ENCODE peak calls at places on chromosomes 11 and 22, in ten cellular contexts. One of them, this sample, is unnamed.

GRCh38 chr11:61828629-61829407 is 718 bp downstream of the FADS2 start:
- DNase-seq in sigmoid colon: peak
- DNase-seq in left ventricle myocardium superior: peak
- DNase-seq in thoracic aorta: no peak
- DNase-seq in stimulated activated CD4-positive, alpha-beta T cell treated with anti-CD3 and anti-CD28 coated beads, Interleukin-2, amount 100 ng/mL, for 48 hours: peak
- DNase-seq in aorta: peak
- DNase-seq in NCI-H460: no peak
- DNase-seq in K562: no peak
- DNase-seq in activated T-helper 1 cell treated with anti-CD3 and anti-CD28 coated beads, Interleukin-12 subunit alpha, Interleukin-12 subunit beta, Interleukin-2, Interleukin-4 antibody, amounts not matched to agents 30 ng/mL and 10 ng/mL and 1 ng/mL, durations not matched to agents 14 hours and 24 hours and 36 hours: peak
- DNase-seq in body of pancreas: peak
- DNase-seq in this sample: peak

GRCh38 chr22:49969751-49970527 is 9.4 kb downstream of the PIM3 start:
- DNase-seq in sigmoid colon: peak
- DNase-seq in left ventricle myocardium superior: peak
- DNase-seq in thoracic aorta: peak
- DNase-seq in stimulated activated CD4-positive, alpha-beta T cell treated with anti-CD3 and anti-CD28 coated beads, Interleukin-2, amount 100 ng/mL, for 48 hours: no peak
- DNase-seq in aorta: peak
- DNase-seq in NCI-H460: no peak
- DNase-seq in K562: no peak
- DNase-seq in activated T-helper 1 cell treated with anti-CD3 and anti-CD28 coated beads, Interleukin-12 subunit alpha, Interleukin-12 subunit beta, Interleukin-2, Interleukin-4 antibody, amounts not matched to agents 30 ng/mL and 10 ng/mL and 1 ng/mL, durations not matched to agents 14 hours and 24 hours and 36 hours: no peak
- DNase-seq in body of pancreas: peak
- DNase-seq in this sample: no peak

GRCh38 chr22:44182591-44183588 is 2.2 kb downstream of the PARVG start:
- DNase-seq in sigmoid colon: peak
- DNase-seq in left ventricle myocardium superior: peak
- DNase-seq in thoracic aorta: no peak
- DNase-seq in stimulated activated CD4-positive, alpha-beta T cell treated with anti-CD3 and anti-CD28 coated beads, Interleukin-2, amount 100 ng/mL, for 48 hours: peak
- DNase-seq in aorta: no peak
- DNase-seq in NCI-H460: no peak
- DNase-seq in K562: no peak
- DNase-seq in activated T-helper 1 cell treated with anti-CD3 and anti-CD28 coated beads, Interleukin-12 subunit alpha, Interleukin-12 subunit beta, Interleukin-2, Interleukin-4 antibody, amounts not matched to agents 30 ng/mL and 10 ng/mL and 1 ng/mL, durations not matched to agents 14 hours and 24 hours and 36 hours: peak
- DNase-seq in body of pancreas: no peak
- DNase-seq in this sample: no peak

GRCh38 chr11:18013790-18014507 is 1.1 kb upstream of the SERGEF start:
- DNase-seq in sigmoid colon: no peak
- DNase-seq in left ventricle myocardium superior: no peak
- DNase-seq in thoracic aorta: no peak
- DNase-seq in stimulated activated CD4-positive, alpha-beta T cell treated with anti-CD3 and anti-CD28 coated beads, Interleukin-2, amount 100 ng/mL, for 48 hours: no peak
- DNase-seq in aorta: no peak
- DNase-seq in NCI-H460: no peak
- DNase-seq in K562: no peak
- DNase-seq in activated T-helper 1 cell treated with anti-CD3 and anti-CD28 coated beads, Interleukin-12 subunit alpha, Interleukin-12 subunit beta, Interleukin-2, Interleukin-4 antibody, amounts not matched to agents 30 ng/mL and 10 ng/mL and 1 ng/mL, durations not matched to agents 14 hours and 24 hours and 36 hours: no peak
- DNase-seq in body of pancreas: peak
- DNase-seq in this sample: peak

GRCh38 chr11:77468527-77468926 is 5.4 kb downstream of the PAK1 start:
- DNase-seq in sigmoid colon: no peak
- DNase-seq in left ventricle myocardium superior: no peak
- DNase-seq in thoracic aorta: no peak
- DNase-seq in stimulated activated CD4-positive, alpha-beta T cell treated with anti-CD3 and anti-CD28 coated beads, Interleukin-2, amount 100 ng/mL, for 48 hours: no peak
- DNase-seq in aorta: no peak
- DNase-seq in NCI-H460: no peak
- DNase-seq in K562: no peak
- DNase-seq in activated T-helper 1 cell treated with anti-CD3 and anti-CD28 coated beads, Interleukin-12 subunit alpha, Interleukin-12 subunit beta, Interleukin-2, Interleukin-4 antibody, amounts not matched to agents 30 ng/mL and 10 ng/mL and 1 ng/mL, durations not matched to agents 14 hours and 24 hours and 36 hours: no peak
- DNase-seq in body of pancreas: no peak
- DNase-seq in this sample: no peak

GRCh38 chr11:72534859-72535547 is 100.7 kb upstream of the CLPB start:
- DNase-seq in sigmoid colon: no peak
- DNase-seq in left ventricle myocardium superior: no peak
- DNase-seq in thoracic aorta: no peak
- DNase-seq in stimulated activated CD4-positive, alpha-beta T cell treated with anti-CD3 and anti-CD28 coated beads, Interleukin-2, amount 100 ng/mL, for 48 hours: no peak
- DNase-seq in aorta: no peak
- DNase-seq in NCI-H460: no peak
- DNase-seq in K562: peak
- DNase-seq in activated T-helper 1 cell treated with anti-CD3 and anti-CD28 coated beads, Interleukin-12 subunit alpha, Interleukin-12 subunit beta, Interleukin-2, Interleukin-4 antibody, amounts not matched to agents 30 ng/mL and 10 ng/mL and 1 ng/mL, durations not matched to agents 14 hours and 24 hours and 36 hours: no peak
- DNase-seq in body of pancreas: no peak
- DNase-seq in this sample: peak

GRCh38 chr11:84720706-84721402 is 906.3 kb downstream of the DLG2 start:
- DNase-seq in sigmoid colon: peak
- DNase-seq in left ventricle myocardium superior: peak
- DNase-seq in thoracic aorta: no peak
- DNase-seq in stimulated activated CD4-positive, alpha-beta T cell treated with anti-CD3 and anti-CD28 coated beads, Interleukin-2, amount 100 ng/mL, for 48 hours: no peak
- DNase-seq in aorta: peak
- DNase-seq in NCI-H460: no peak
- DNase-seq in K562: no peak
- DNase-seq in activated T-helper 1 cell treated with anti-CD3 and anti-CD28 coated beads, Interleukin-12 subunit alpha, Interleukin-12 subunit beta, Interleukin-2, Interleukin-4 antibody, amounts not matched to agents 30 ng/mL and 10 ng/mL and 1 ng/mL, durations not matched to agents 14 hours and 24 hours and 36 hours: no peak
- DNase-seq in body of pancreas: peak
- DNase-seq in this sample: peak

GRCh38 chr11:14093065-14093464 is 130.5 kb downstream of the SPON1 start:
- DNase-seq in sigmoid colon: no peak
- DNase-seq in left ventricle myocardium superior: no peak
- DNase-seq in thoracic aorta: no peak
- DNase-seq in stimulated activated CD4-positive, alpha-beta T cell treated with anti-CD3 and anti-CD28 coated beads, Interleukin-2, amount 100 ng/mL, for 48 hours: no peak
- DNase-seq in aorta: no peak
- DNase-seq in NCI-H460: no peak
- DNase-seq in K562: no peak
- DNase-seq in activated T-helper 1 cell treated with anti-CD3 and anti-CD28 coated beads, Interleukin-12 subunit alpha, Interleukin-12 subunit beta, Interleukin-2, Interleukin-4 antibody, amounts not matched to agents 30 ng/mL and 10 ng/mL and 1 ng/mL, durations not matched to agents 14 hours and 24 hours and 36 hours: no peak
- DNase-seq in body of pancreas: no peak
- DNase-seq in this sample: no peak

GRCh38 chr11:78080818-78081495 is 1.3 kb upstream of the NDUFC2 start:
- DNase-seq in sigmoid colon: no peak
- DNase-seq in left ventricle myocardium superior: no peak
- DNase-seq in thoracic aorta: no peak
- DNase-seq in stimulated activated CD4-positive, alpha-beta T cell treated with anti-CD3 and anti-CD28 coated beads, Interleukin-2, amount 100 ng/mL, for 48 hours: no peak
- DNase-seq in aorta: no peak
- DNase-seq in NCI-H460: no peak
- DNase-seq in K562: peak
- DNase-seq in activated T-helper 1 cell treated with anti-CD3 and anti-CD28 coated beads, Interleukin-12 subunit alpha, Interleukin-12 subunit beta, Interleukin-2, Interleukin-4 antibody, amounts not matched to agents 30 ng/mL and 10 ng/mL and 1 ng/mL, durations not matched to agents 14 hours and 24 hours and 36 hours: no peak
- DNase-seq in body of pancreas: no peak
- DNase-seq in this sample: no peak

GRCh38 chr11:624705-625635 is at the start of gene CDHR5:
- DNase-seq in sigmoid colon: no peak
- DNase-seq in left ventricle myocardium superior: peak
- DNase-seq in thoracic aorta: no peak
- DNase-seq in stimulated activated CD4-positive, alpha-beta T cell treated with anti-CD3 and anti-CD28 coated beads, Interleukin-2, amount 100 ng/mL, for 48 hours: no peak
- DNase-seq in aorta: no peak
- DNase-seq in NCI-H460: no peak
- DNase-seq in K562: no peak
- DNase-seq in activated T-helper 1 cell treated with anti-CD3 and anti-CD28 coated beads, Interleukin-12 subunit alpha, Interleukin-12 subunit beta, Interleukin-2, Interleukin-4 antibody, amounts not matched to agents 30 ng/mL and 10 ng/mL and 1 ng/mL, durations not matched to agents 14 hours and 24 hours and 36 hours: no peak
- DNase-seq in body of pancreas: no peak
- DNase-seq in this sample: no peak

GRCh38 chr11:85123752-85124231 is 503.4 kb downstream of the DLG2 start:
- DNase-seq in sigmoid colon: no peak
- DNase-seq in left ventricle myocardium superior: no peak
- DNase-seq in thoracic aorta: no peak
- DNase-seq in stimulated activated CD4-positive, alpha-beta T cell treated with anti-CD3 and anti-CD28 coated beads, Interleukin-2, amount 100 ng/mL, for 48 hours: no peak
- DNase-seq in aorta: no peak
- DNase-seq in NCI-H460: no peak
- DNase-seq in K562: no peak
- DNase-seq in activated T-helper 1 cell treated with anti-CD3 and anti-CD28 coated beads, Interleukin-12 subunit alpha, Interleukin-12 subunit beta, Interleukin-2, Interleukin-4 antibody, amounts not matched to agents 30 ng/mL and 10 ng/mL and 1 ng/mL, durations not matched to agents 14 hours and 24 hours and 36 hours: no peak
- DNase-seq in body of pancreas: no peak
- DNase-seq in this sample: no peak

GRCh38 chr22:20085651-20086050 is 5.6 kb downstream of the DGCR8 start:
- DNase-seq in sigmoid colon: no peak
- DNase-seq in left ventricle myocardium superior: peak
- DNase-seq in thoracic aorta: no peak
- DNase-seq in stimulated activated CD4-positive, alpha-beta T cell treated with anti-CD3 and anti-CD28 coated beads, Interleukin-2, amount 100 ng/mL, for 48 hours: no peak
- DNase-seq in aorta: peak
- DNase-seq in NCI-H460: no peak
- DNase-seq in K562: no peak
- DNase-seq in activated T-helper 1 cell treated with anti-CD3 and anti-CD28 coated beads, Interleukin-12 subunit alpha, Interleukin-12 subunit beta, Interleukin-2, Interleukin-4 antibody, amounts not matched to agents 30 ng/mL and 10 ng/mL and 1 ng/mL, durations not matched to agents 14 hours and 24 hours and 36 hours: no peak
- DNase-seq in body of pancreas: no peak
- DNase-seq in this sample: no peak

GRCh38 chr11:17703951-17704350 is 15.4 kb upstream of the MYOD1 start:
- DNase-seq in sigmoid colon: no peak
- DNase-seq in left ventricle myocardium superior: no peak
- DNase-seq in thoracic aorta: no peak
- DNase-seq in stimulated activated CD4-positive, alpha-beta T cell treated with anti-CD3 and anti-CD28 coated beads, Interleukin-2, amount 100 ng/mL, for 48 hours: no peak
- DNase-seq in aorta: no peak
- DNase-seq in NCI-H460: no peak
- DNase-seq in K562: peak
- DNase-seq in activated T-helper 1 cell treated with anti-CD3 and anti-CD28 coated beads, Interleukin-12 subunit alpha, Interleukin-12 subunit beta, Interleukin-2, Interleukin-4 antibody, amounts not matched to agents 30 ng/mL and 10 ng/mL and 1 ng/mL, durations not matched to agents 14 hours and 24 hours and 36 hours: no peak
- DNase-seq in body of pancreas: no peak
- DNase-seq in this sample: no peak

GRCh38 chr22:22071455-22071854 is 88.9 kb upstream of the TOP3B start:
- DNase-seq in sigmoid colon: no peak
- DNase-seq in left ventricle myocardium superior: no peak
- DNase-seq in thoracic aorta: no peak
- DNase-seq in stimulated activated CD4-positive, alpha-beta T cell treated with anti-CD3 and anti-CD28 coated beads, Interleukin-2, amount 100 ng/mL, for 48 hours: no peak
- DNase-seq in aorta: no peak
- DNase-seq in NCI-H460: no peak
- DNase-seq in K562: no peak
- DNase-seq in activated T-helper 1 cell treated with anti-CD3 and anti-CD28 coated beads, Interleukin-12 subunit alpha, Interleukin-12 subunit beta, Interleukin-2, Interleukin-4 antibody, amounts not matched to agents 30 ng/mL and 10 ng/mL and 1 ng/mL, durations not matched to agents 14 hours and 24 hours and 36 hours: no peak
- DNase-seq in body of pancreas: no peak
- DNase-seq in this sample: no peak

GRCh38 chr22:44200855-44201550 is 20.3 kb downstream of the PARVG start:
- DNase-seq in sigmoid colon: peak
- DNase-seq in left ventricle myocardium superior: no peak
- DNase-seq in thoracic aorta: no peak
- DNase-seq in stimulated activated CD4-positive, alpha-beta T cell treated with anti-CD3 and anti-CD28 coated beads, Interleukin-2, amount 100 ng/mL, for 48 hours: no peak
- DNase-seq in aorta: peak
- DNase-seq in NCI-H460: no peak
- DNase-seq in K562: no peak
- DNase-seq in activated T-helper 1 cell treated with anti-CD3 and anti-CD28 coated beads, Interleukin-12 subunit alpha, Interleukin-12 subunit beta, Interleukin-2, Interleukin-4 antibody, amounts not matched to agents 30 ng/mL and 10 ng/mL and 1 ng/mL, durations not matched to agents 14 hours and 24 hours and 36 hours: no peak
- DNase-seq in body of pancreas: no peak
- DNase-seq in this sample: no peak

GRCh38 chr22:49334976-49335375 is 492.7 kb downstream of the BRD1 start:
- DNase-seq in sigmoid colon: no peak
- DNase-seq in left ventricle myocardium superior: no peak
- DNase-seq in thoracic aorta: no peak
- DNase-seq in stimulated activated CD4-positive, alpha-beta T cell treated with anti-CD3 and anti-CD28 coated beads, Interleukin-2, amount 100 ng/mL, for 48 hours: no peak
- DNase-seq in aorta: peak
- DNase-seq in NCI-H460: no peak
- DNase-seq in K562: peak
- DNase-seq in activated T-helper 1 cell treated with anti-CD3 and anti-CD28 coated beads, Interleukin-12 subunit alpha, Interleukin-12 subunit beta, Interleukin-2, Interleukin-4 antibody, amounts not matched to agents 30 ng/mL and 10 ng/mL and 1 ng/mL, durations not matched to agents 14 hours and 24 hours and 36 hours: no peak
- DNase-seq in body of pancreas: no peak
- DNase-seq in this sample: no peak

GRCh38 chr11:128450882-128451647 is 136.3 kb downstream of the ETS1 start:
- DNase-seq in sigmoid colon: no peak
- DNase-seq in left ventricle myocardium superior: no peak
- DNase-seq in thoracic aorta: no peak
- DNase-seq in stimulated activated CD4-positive, alpha-beta T cell treated with anti-CD3 and anti-CD28 coated beads, Interleukin-2, amount 100 ng/mL, for 48 hours: no peak
- DNase-seq in aorta: no peak
- DNase-seq in NCI-H460: no peak
- DNase-seq in K562: no peak
- DNase-seq in activated T-helper 1 cell treated with anti-CD3 and anti-CD28 coated beads, Interleukin-12 subunit alpha, Interleukin-12 subunit beta, Interleukin-2, Interleukin-4 antibody, amounts not matched to agents 30 ng/mL and 10 ng/mL and 1 ng/mL, durations not matched to agents 14 hours and 24 hours and 36 hours: no peak
- DNase-seq in body of pancreas: no peak
- DNase-seq in this sample: no peak

GRCh38 chr11:66070604-66071325 is 693 bp downstream of the PACS1 start:
- DNase-seq in sigmoid colon: peak
- DNase-seq in left ventricle myocardium superior: peak
- DNase-seq in thoracic aorta: no peak
- DNase-seq in stimulated activated CD4-positive, alpha-beta T cell treated with anti-CD3 and anti-CD28 coated beads, Interleukin-2, amount 100 ng/mL, for 48 hours: no peak
- DNase-seq in aorta: peak
- DNase-seq in NCI-H460: no peak
- DNase-seq in K562: peak
- DNase-seq in activated T-helper 1 cell treated with anti-CD3 and anti-CD28 coated beads, Interleukin-12 subunit alpha, Interleukin-12 subunit beta, Interleukin-2, Interleukin-4 antibody, amounts not matched to agents 30 ng/mL and 10 ng/mL and 1 ng/mL, durations not matched to agents 14 hours and 24 hours and 36 hours: no peak
- DNase-seq in body of pancreas: peak
- DNase-seq in this sample: no peak

GRCh38 chr11:33399421-33399820 is 142.2 kb downstream of the HIPK3 start:
- DNase-seq in sigmoid colon: no peak
- DNase-seq in left ventricle myocardium superior: no peak
- DNase-seq in thoracic aorta: no peak
- DNase-seq in stimulated activated CD4-positive, alpha-beta T cell treated with anti-CD3 and anti-CD28 coated beads, Interleukin-2, amount 100 ng/mL, for 48 hours: no peak
- DNase-seq in aorta: no peak
- DNase-seq in NCI-H460: no peak
- DNase-seq in K562: no peak
- DNase-seq in activated T-helper 1 cell treated with anti-CD3 and anti-CD28 coated beads, Interleukin-12 subunit alpha, Interleukin-12 subunit beta, Interleukin-2, Interleukin-4 antibody, amounts not matched to agents 30 ng/mL and 10 ng/mL and 1 ng/mL, durations not matched to agents 14 hours and 24 hours and 36 hours: no peak
- DNase-seq in body of pancreas: no peak
- DNase-seq in this sample: no peak

GRCh38 chr11:16969010-16970004 is 44.9 kb downstream of the PLEKHA7 start:
- DNase-seq in sigmoid colon: no peak
- DNase-seq in left ventricle myocardium superior: no peak
- DNase-seq in thoracic aorta: no peak
- DNase-seq in stimulated activated CD4-positive, alpha-beta T cell treated with anti-CD3 and anti-CD28 coated beads, Interleukin-2, amount 100 ng/mL, for 48 hours: no peak
- DNase-seq in aorta: no peak
- DNase-seq in NCI-H460: no peak
- DNase-seq in K562: no peak
- DNase-seq in activated T-helper 1 cell treated with anti-CD3 and anti-CD28 coated beads, Interleukin-12 subunit alpha, Interleukin-12 subunit beta, Interleukin-2, Interleukin-4 antibody, amounts not matched to agents 30 ng/mL and 10 ng/mL and 1 ng/mL, durations not matched to agents 14 hours and 24 hours and 36 hours: no peak
- DNase-seq in body of pancreas: no peak
- DNase-seq in this sample: peak

GRCh38 chr11:88555829-88556202 is 218.3 kb upstream of the CTSC start:
- DNase-seq in sigmoid colon: no peak
- DNase-seq in left ventricle myocardium superior: no peak
- DNase-seq in thoracic aorta: no peak
- DNase-seq in stimulated activated CD4-positive, alpha-beta T cell treated with anti-CD3 and anti-CD28 coated beads, Interleukin-2, amount 100 ng/mL, for 48 hours: no peak
- DNase-seq in aorta: no peak
- DNase-seq in NCI-H460: no peak
- DNase-seq in K562: no peak
- DNase-seq in activated T-helper 1 cell treated with anti-CD3 and anti-CD28 coated beads, Interleukin-12 subunit alpha, Interleukin-12 subunit beta, Interleukin-2, Interleukin-4 antibody, amounts not matched to agents 30 ng/mL and 10 ng/mL and 1 ng/mL, durations not matched to agents 14 hours and 24 hours and 36 hours: no peak
- DNase-seq in body of pancreas: no peak
- DNase-seq in this sample: no peak

GRCh38 chr11:35035894-35036408 is 103.0 kb upstream of the CD44 start:
- DNase-seq in sigmoid colon: no peak
- DNase-seq in left ventricle myocardium superior: no peak
- DNase-seq in thoracic aorta: no peak
- DNase-seq in stimulated activated CD4-positive, alpha-beta T cell treated with anti-CD3 and anti-CD28 coated beads, Interleukin-2, amount 100 ng/mL, for 48 hours: no peak
- DNase-seq in aorta: no peak
- DNase-seq in NCI-H460: no peak
- DNase-seq in K562: no peak
- DNase-seq in activated T-helper 1 cell treated with anti-CD3 and anti-CD28 coated beads, Interleukin-12 subunit alpha, Interleukin-12 subunit beta, Interleukin-2, Interleukin-4 antibody, amounts not matched to agents 30 ng/mL and 10 ng/mL and 1 ng/mL, durations not matched to agents 14 hours and 24 hours and 36 hours: no peak
- DNase-seq in body of pancreas: no peak
- DNase-seq in this sample: no peak

GRCh38 chr22:20319745-20320658 is at the start of gene DGCR6L:
- DNase-seq in sigmoid colon: peak
- DNase-seq in left ventricle myocardium superior: peak
- DNase-seq in thoracic aorta: peak
- DNase-seq in stimulated activated CD4-positive, alpha-beta T cell treated with anti-CD3 and anti-CD28 coated beads, Interleukin-2, amount 100 ng/mL, for 48 hours: peak
- DNase-seq in aorta: peak
- DNase-seq in NCI-H460: peak
- DNase-seq in K562: peak
- DNase-seq in activated T-helper 1 cell treated with anti-CD3 and anti-CD28 coated beads, Interleukin-12 subunit alpha, Interleukin-12 subunit beta, Interleukin-2, Interleukin-4 antibody, amounts not matched to agents 30 ng/mL and 10 ng/mL and 1 ng/mL, durations not matched to agents 14 hours and 24 hours and 36 hours: peak
- DNase-seq in body of pancreas: peak
- DNase-seq in this sample: peak

This sample was measured in NCI-H510A treated with DMSO at 0.1 percent for 48 hours.